ENCODE peak calls at places on chromosomes 3 and 15, in six cellular contexts. G is heart left ventricle, F is activated B cell treated with CpG ODN at 0.5 μM for 24 hours, H is HCT116, V is heart right ventricle, N is tibial nerve. K is an unnamed sample.

GRCh38 chr3:152127058-152127457 is 141.7 kb upstream of the MBNL1 start:
- DNase-seq in F (no peak), G (no peak), H (no peak), V (no peak), N (no peak), K (no peak)

GRCh38 chr15:91844928-91845327 is 8.6 kb upstream of the SLCO3A1 start:
- DNase-seq in F (no peak), H (no peak), N (no peak), G (no peak), V (no peak), K (no peak)

GRCh38 chr15:62445244-62445643 is 280.2 kb upstream of the C2CD4B start:
- DNase-seq in N (no peak), G (no peak), F (no peak), V (no peak), H (no peak), K (no peak)

GRCh38 chr15:65913631-65914199 is 44.4 kb downstream of the RAB11A start:
- DNase-seq in H (no peak), G (no peak), N (no peak), V (no peak), F (no peak), K (no peak)

GRCh38 chr3:16864610-16865313 is 20.0 kb upstream of the PLCL2 start:
- DNase-seq in F (no peak), V (no peak), N (no peak), G (no peak), H (no peak), K (no peak)

GRCh38 chr15:71512281-71513016 is 297.9 kb upstream of the NR2E3 start:
- DNase-seq in F (no peak), N (no peak), G (no peak), V (no peak), H (no peak), K (no peak)

GRCh38 chr3:63047068-63047467 is 171.9 kb upstream of the CADPS start:
- DNase-seq in H (no peak), G (no peak), F (no peak), N (no peak), V (no peak), K (no peak)

GRCh38 chr15:40330368-40330836 is 6.9 kb downstream of the INAFM2 start:
- DNase-seq in N (no peak), F (no peak), V (no peak), G (no peak), H (no peak), K (no peak)

GRCh38 chr15:64858136-64858535 is 16.4 kb downstream of the PLEKHO2 start:
- DNase-seq in F (no peak), V (no peak), H (no peak), N (no peak), G (no peak), K (no peak)

GRCh38 chr3:56838441-56838840 is 36.7 kb upstream of the ARHGEF3 start:
- DNase-seq in H (no peak), G (no peak), F (no peak), V (no peak), N (no peak), K (no peak)

GRCh38 chr3:46851364-46852328 is 11.6 kb downstream of the MYL3 start:
- DNase-seq in F (no peak), V (no peak), H (no peak), N (no peak), G (peak), K (no peak)

GRCh38 chr15:83320831-83321230 is 36.4 kb upstream of the BNC1 start:
- DNase-seq in V (no peak), F (no peak), N (no peak), H (no peak), G (no peak), K (no peak)

GRCh38 chr3:154059798-154060197 is 61.4 kb upstream of the ARHGEF26 start:
- DNase-seq in H (no peak), F (no peak), G (no peak), V (no peak), N (no peak), K (no peak)

GRCh38 chr3:158110658-158111018 is 749 bp downstream of the RSRC1 start:
- DNase-seq in G (no peak), N (no peak), F (no peak), V (no peak), H (no peak), K (no peak)

DNA sequence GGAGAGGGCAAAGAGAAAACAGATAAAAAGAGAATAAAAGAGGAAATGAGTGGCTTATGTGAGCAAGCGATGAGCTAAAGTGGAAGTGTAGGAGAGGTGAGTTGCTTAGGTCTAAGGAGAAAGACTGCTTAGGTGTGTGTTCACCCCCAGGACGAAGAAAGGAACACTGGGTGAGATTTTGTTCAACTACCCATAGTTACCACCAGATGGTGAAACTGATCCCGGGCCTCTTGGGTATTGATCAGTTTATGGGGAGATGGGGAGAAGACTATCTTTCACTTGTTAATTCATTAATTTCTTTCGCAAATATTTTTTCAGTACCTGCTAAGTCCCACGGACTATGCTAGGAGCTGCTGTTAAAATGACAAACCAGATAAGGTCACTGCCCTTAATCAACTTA is 33.9 kb downstream of the GAP43 start:
- DNase-seq in H (no peak), F (no peak), G (no peak), N (no peak), V (no peak), K (no peak)
- TF ChIP-seq CTCF in H (no peak), F (no peak), G (no peak), N (no peak), V (no peak), K (no peak)

DNA sequence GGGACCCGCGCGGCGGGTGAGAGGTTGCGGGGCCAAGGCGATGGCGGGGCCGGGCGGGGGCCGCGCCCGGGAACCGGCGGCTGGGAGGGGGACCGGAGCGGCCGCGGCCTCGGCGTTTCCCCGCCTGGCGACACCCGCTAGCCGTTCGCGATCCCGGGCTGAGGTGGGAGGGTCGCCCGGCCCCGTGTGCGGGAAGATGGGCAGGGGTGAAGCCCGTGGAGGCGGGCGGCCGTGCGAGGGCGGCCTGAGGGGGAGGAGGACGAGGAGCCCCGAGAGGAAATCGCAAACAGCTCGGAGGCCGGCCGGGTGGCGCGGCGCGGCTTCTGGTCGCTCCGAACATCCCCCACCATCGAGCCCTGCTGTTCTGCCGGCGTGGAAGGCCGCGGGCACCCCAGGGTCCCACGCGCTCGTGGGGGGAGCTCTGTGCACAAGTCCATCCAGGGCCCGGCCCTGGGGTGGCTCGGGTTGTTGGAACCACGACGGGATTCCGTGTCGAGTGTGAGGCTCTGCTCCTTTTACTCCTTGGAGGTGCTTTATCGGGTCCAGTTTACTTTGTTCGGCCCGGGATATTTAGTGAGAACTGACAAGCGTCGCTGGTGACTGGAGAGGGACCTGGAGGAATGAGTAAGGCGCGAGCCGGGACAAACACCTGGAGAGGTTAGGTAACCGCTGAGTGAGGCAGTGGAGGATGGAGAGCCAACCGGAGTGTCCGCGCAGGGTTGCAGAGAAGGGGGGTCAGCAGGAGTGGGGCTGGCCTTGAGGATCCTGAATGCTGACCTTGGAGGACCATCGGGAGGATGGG is 728 bp downstream of the CRTC3 start:
- DNase-seq in G (peak), H (no peak), V (peak), F (no peak), N (peak), K (no peak)
- TF ChIP-seq CTCF in G (no peak), H (no peak), V (no peak), F (no peak), N (no peak), K (no peak)

GRCh38 chr3:184135911-184136260 is 728 bp downstream of the EIF2B5 start:
- DNase-seq in F (no peak), H (no peak), N (no peak), G (no peak), V (no peak), K (no peak)

GRCh38 chr3:184135149-184135910 is at the start of gene EIF2B5:
- DNase-seq in F (peak), G (peak), V (peak), N (peak), H (peak), K (peak)

GRCh38 chr3:184132947-184133346 is 2.2 kb upstream of the EIF2B5 start:
- DNase-seq in V (no peak), N (no peak), G (no peak), H (no peak), F (no peak), K (no peak)

GRCh38 chr3:184134746-184135148 is 411 bp upstream of the EIF2B5 start:
- DNase-seq in N (peak), H (no peak), F (no peak), V (no peak), G (no peak), K (no peak)

DNA sequence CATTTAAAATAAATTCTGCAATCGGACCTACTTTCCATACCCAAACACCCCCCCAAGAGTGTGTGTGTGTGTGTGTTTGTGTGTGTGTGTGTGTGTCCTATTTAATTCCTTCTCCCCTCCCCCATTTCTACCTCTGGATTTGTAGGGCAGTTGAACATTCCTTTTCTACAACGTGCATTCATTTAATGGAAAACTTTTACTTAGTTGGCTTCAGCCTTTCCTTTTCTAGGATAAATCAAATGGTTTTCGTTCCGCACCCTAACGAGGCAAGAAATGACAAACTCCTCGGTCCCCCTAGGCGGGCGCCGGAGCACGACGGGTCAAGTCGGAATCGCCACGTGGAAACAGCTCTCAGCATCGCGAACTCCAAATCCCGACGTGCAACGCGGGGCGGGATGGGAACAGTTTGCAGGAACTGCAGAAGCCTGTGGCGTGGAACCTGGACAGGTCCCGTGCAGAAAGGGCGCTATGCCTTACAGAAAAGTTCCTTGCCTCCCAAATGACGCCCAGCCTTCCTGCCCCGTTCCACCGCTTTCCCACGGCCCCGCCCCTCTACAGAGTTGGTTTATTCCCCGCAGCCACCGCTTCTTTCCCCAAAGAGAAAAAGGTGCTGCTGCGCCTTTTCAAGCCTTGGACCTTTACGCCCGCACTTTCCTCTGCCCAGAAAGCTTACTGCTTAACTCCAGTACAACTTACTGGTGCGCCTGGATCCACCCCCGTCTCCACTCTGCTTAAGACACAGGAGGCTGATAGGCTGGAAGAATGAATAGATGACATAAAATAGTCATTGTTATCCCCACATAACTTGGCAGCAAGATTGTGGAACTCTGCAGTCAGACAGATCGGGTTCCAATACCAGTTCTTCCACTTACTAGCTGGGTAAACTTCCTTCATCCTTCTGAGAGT is 1.1 kb upstream of the EIF2B5 start:
- DNase-seq in V (peak), N (peak), F (peak), H (peak), G (peak), K (peak)
- TF ChIP-seq CTCF in V (no peak), N (no peak), F (no peak), H (no peak), G (no peak), K (no peak)

GRCh38 chr3:99498544-99499234 is 139.7 kb upstream of the COL8A1 start:
- DNase-seq in V (no peak), N (no peak), H (no peak), G (no peak), F (no peak), K (no peak)
- TF ChIP-seq CTCF in V (no peak), N (no peak), H (no peak), G (no peak), F (no peak), K (no peak)

K was measured in AG09319.